ENCODE peak calls at places on chromosomes 4 and X, in nine cellular contexts. T is adrenal gland, G is BE2C, P is lower lobe of right lung, U is left ventricle myocardium inferior, K is mammary epithelial cell, R is IMR-90, O is fibroblast of lung, B is gastrocnemius medialis. H is an unnamed sample.

GRCh38 chrX:54213603-54214002 is 30.5 kb upstream of the FAM120C start:
- DNase-seq in T (no peak), G (no peak), P (no peak), U (no peak), K (no peak), R (no peak), O (no peak), B (no peak), H (no peak)

GRCh38 chr4:145352438-145353145 is 129.1 kb upstream of the SMAD1 start:
- DNase-seq in T (peak), G (no peak), P (no peak), U (no peak), K (no peak), R (no peak), O (no peak), B (peak), H (peak)

GRCh38 chrX:26651755-26652154 is 435.8 kb downstream of the MAGEB5 start:
- DNase-seq in T (no peak), G (peak), P (no peak), U (no peak), K (no peak), R (no peak), O (no peak), B (no peak), H (no peak)

GRCh38 chr4:139694522-139694921 is 28.9 kb downstream of the MGST2 start:
- DNase-seq in T (no peak), G (no peak), P (no peak), U (no peak), K (no peak), R (no peak), O (no peak), B (no peak), H (no peak)

GRCh38 chr4:164405774-164406173 is 348.2 kb upstream of the SMIM31 start:
- DNase-seq in T (no peak), G (no peak), P (no peak), U (no peak), K (no peak), R (no peak), O (no peak), B (no peak), H (no peak)

GRCh38 chr4:143251781-143252180 is 67.1 kb downstream of the USP38 start:
- DNase-seq in T (no peak), G (no peak), P (no peak), U (no peak), K (peak), R (peak), O (peak), B (no peak), H (no peak)

GRCh38 chrX:43096830-43097229 is 318.9 kb upstream of the PPP1R2C start:
- DNase-seq in T (no peak), G (no peak), P (no peak), U (no peak), K (no peak), R (no peak), O (no peak), B (no peak), H (no peak)

GRCh38 chr4:162849922-162850321 is 316.8 kb downstream of the NAF1 start:
- DNase-seq in T (no peak), G (no peak), P (no peak), U (no peak), K (no peak), R (no peak), O (no peak), B (no peak), H (peak)

GRCh38 chr4:165199286-165199685 is 8.1 kb upstream of the KLHL2 start:
- DNase-seq in T (no peak), G (no peak), P (no peak), U (no peak), K (peak), R (no peak), O (no peak), B (no peak), H (no peak)

GRCh38 chr4:4837316-4837715 is 22.1 kb upstream of the MSX1 start:
- DNase-seq in T (no peak), G (no peak), P (no peak), U (no peak), K (peak), R (no peak), O (no peak), B (no peak), H (peak)

GRCh38 chr4:182863501-182863900 is 53.7 kb downstream of the DCTD start:
- DNase-seq in T (no peak), G (no peak), P (no peak), U (no peak), K (no peak), R (no peak), O (no peak), B (no peak), H (no peak)

GRCh38 chr4:48777739-48778138 is 2.3 kb downstream of the FRYL start:
- DNase-seq in T (no peak), G (no peak), P (no peak), U (no peak), K (no peak), R (no peak), O (no peak), B (no peak), H (no peak)
- H3K4me3 ChIP-seq in T (no peak), G (peak), P (peak), U (peak), K (peak), R (no peak), O (peak), B (peak), H (peak)

GRCh38 chr4:150192986-150193385 is 114.7 kb downstream of the DCLK2 start:
- DNase-seq in T (no peak), G (no peak), P (no peak), U (no peak), K (no peak), R (no peak), O (no peak), B (no peak), H (no peak)
- H3K4me3 ChIP-seq in T (no peak), G (no peak), P (no peak), U (no peak), K (no peak), R (no peak), O (no peak), B (no peak), H (no peak)

DNA sequence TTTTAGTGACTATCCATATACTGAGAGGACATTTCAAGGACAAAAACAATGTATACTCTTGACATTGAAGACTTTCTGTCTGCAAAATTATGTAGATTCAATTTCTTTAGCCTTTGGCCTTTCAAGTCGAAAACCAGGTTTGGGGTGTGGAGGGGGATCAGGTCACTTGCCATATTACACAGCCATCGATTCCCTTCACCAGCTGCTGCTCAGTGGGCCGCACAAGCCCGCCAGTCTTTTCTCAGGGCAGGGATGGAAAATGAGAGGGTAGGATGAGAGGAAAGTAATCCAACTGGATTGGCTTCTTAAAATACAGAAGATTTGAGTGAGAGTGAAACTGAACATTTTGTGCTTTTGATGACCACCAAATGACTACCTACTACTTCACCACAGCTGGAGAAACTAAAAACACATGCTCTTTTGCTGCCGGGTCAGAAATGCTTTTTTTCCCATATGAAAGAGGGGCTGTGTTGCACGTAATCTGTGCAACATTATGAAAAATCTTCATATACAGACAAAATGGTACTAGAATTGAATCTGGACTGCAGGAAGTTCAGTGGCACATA is 51.4 kb downstream of the FHL1 start:
- DNase-seq in T (no peak), G (no peak), P (no peak), U (no peak), K (no peak), R (no peak), O (no peak), B (no peak), H (no peak)
- H3K4me3 ChIP-seq in T (no peak), G (no peak), P (no peak), U (peak), K (no peak), R (no peak), O (no peak), B (peak), H (no peak)

GRCh38 chrX:47198026-47198686 is 4.5 kb downstream of the UBA1 start:
- DNase-seq in T (no peak), G (no peak), P (no peak), U (no peak), K (no peak), R (peak), O (no peak), B (no peak), H (no peak)
- H3K4me3 ChIP-seq in T (no peak), G (no peak), P (no peak), U (peak), K (no peak), R (no peak), O (no peak), B (no peak), H (no peak)

GRCh38 chrX:45762699-45763647 is 562.3 kb upstream of the DIPK2B start:
- DNase-seq in T (no peak), G (no peak), P (no peak), U (no peak), K (peak), R (no peak), O (no peak), B (no peak), H (no peak)
- H3K4me3 ChIP-seq in T (no peak), G (no peak), P (no peak), U (no peak), K (peak), R (no peak), O (peak), B (no peak), H (peak)

DNA sequence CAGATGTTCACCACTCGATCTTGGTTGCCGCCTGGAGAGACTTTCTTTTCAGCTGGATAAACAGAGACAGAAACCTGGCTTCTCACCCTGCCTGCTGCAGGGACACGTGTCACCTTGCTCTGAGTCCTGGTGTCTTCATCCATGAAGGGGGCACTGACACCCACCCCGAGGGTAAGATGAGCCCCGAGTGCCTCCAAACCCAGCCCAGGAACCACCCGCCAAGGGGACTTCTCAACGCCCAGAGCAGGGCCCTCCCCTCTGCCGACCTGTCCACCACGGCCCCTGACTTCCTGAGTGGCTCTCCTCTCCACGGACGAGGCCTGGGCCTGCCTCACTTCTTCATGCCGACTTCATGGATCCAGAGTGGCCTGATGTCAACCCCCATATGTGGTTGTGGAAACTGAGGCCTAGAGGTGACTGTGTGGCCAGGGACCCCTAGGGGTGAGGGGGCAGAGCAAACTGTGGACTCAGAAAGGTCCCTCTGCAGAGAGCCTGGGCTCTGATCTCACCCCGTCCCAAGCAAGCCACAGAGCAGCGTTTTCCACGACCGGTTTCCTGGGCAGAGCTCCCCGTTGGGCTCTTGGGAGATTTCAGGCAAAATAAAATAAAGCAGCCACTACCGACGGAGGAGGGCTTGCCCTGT is 5.1 kb downstream of the ADRA2C start:
- DNase-seq in T (no peak), G (no peak), P (no peak), U (no peak), K (no peak), R (no peak), O (no peak), B (no peak), H (no peak)
- H3K4me3 ChIP-seq in T (no peak), G (no peak), P (no peak), U (no peak), K (no peak), R (no peak), O (no peak), B (no peak), H (no peak)

DNA sequence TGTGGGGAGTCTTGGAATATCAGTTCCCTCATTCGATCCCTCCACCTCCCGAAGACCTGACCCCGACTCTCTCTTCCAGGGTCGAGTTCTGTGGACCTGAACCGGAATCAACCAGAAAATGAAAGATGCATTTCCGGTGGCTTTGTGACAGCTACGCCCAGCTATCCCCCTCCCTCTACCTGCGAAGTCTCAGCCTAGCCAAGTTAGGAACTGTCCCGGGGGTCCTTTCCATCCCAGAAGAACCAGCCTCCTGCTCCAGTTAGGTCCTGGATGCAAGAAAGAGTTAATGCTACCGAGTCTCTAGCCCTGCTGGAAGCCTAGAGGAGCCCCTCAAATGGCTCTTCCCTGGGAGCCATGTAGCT is 13.4 kb upstream of the ETDC start:
- DNase-seq in T (no peak), G (no peak), P (no peak), U (no peak), K (no peak), R (no peak), O (no peak), B (no peak), H (no peak)
- H3K4me3 ChIP-seq in T (no peak), G (peak), P (peak), U (peak), K (no peak), R (peak), O (peak), B (no peak), H (no peak)

GRCh38 chrX:10617964-10618342 is 2.4 kb downstream of the MID1 start:
- DNase-seq in T (no peak), G (peak), P (no peak), U (no peak), K (peak), R (peak), O (no peak), B (no peak), H (peak)

GRCh38 chrX:10617186-10617963 is 3.0 kb downstream of the MID1 start:
- DNase-seq in T (no peak), G (no peak), P (no peak), U (no peak), K (no peak), R (no peak), O (no peak), B (no peak), H (no peak)

GRCh38 chrX:10618911-10619310 is 1.5 kb downstream of the MID1 start:
- DNase-seq in T (no peak), G (no peak), P (no peak), U (no peak), K (no peak), R (no peak), O (no peak), B (no peak), H (no peak)

GRCh38 chrX:10620121-10620699 is at the start of gene MID1:
- DNase-seq in T (peak), G (peak), P (peak), U (peak), K (peak), R (peak), O (peak), B (peak), H (peak)

DNA sequence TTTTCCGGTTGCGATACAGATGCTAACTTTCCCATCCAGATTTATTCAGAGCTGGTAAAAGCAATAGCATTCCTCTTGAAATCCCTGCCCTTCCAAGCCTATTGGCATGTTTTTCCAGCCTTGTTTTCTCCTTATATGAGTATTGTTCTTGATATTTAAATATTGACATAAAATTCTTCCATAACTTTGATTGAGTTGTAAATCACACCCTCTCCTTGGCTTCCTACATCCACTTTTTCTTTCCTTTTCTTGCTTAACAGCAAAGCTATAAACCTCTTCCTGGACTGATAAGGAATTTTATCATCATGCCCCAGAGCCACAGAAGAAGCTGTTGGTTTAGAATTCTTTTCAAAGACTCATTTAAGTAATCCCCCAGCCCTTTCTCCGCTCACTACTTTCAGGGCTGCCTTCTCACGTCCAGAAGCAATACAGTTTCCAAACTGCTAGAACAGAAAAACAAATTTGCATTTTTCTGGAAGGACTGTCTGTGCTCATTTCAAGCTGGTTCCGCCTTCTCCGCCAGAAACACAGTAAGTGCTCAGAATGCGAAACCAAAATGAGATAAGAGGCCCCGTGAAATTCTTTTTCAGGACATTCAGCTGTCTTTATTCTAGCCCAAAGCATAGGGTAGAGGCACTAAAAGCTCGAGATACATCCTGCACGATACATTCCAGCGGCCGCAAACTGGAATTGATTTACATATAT is 922 bp downstream of the MID1 start:
- DNase-seq in T (no peak), G (no peak), P (no peak), U (no peak), K (no peak), R (no peak), O (no peak), B (no peak), H (no peak)
- H3K4me3 ChIP-seq in T (no peak), G (peak), P (peak), U (peak), K (peak), R (peak), O (peak), B (peak), H (peak)

DNA sequence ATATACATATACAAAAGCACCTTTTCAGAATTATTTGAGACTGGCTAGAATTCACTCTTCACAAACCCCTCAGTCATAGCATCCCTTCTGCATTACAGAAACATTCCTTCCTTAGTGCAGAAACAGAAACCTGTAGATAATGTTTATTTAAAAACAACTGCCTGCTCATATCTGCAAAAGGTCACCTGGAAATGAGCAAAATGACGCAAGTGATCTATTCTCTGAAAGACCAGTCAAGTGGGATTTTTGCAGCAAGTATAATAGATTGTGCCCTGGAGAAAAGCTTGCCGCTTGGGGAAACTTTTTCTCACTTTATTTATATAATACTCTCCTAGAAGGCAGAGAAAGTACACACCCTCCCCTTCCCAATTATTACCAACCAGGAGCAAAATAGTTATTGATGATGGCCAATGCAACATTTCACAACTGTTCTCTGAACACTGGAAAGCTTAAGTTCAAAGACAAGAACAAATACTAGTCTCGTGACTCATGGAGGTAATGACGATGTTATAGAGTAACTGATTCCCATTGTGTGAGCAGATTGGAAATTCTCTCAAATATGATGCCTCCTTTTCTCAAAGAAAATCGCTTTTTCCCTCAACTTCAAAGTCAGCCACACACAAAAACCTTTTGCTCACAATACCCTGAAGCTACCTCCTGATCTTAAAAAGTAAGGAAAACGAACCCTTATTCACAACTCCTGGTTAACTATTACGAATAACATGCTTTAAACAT is 41.2 kb downstream of the MID1 start:
- DNase-seq in T (no peak), G (no peak), P (no peak), U (no peak), K (peak), R (peak), O (peak), B (no peak), H (no peak)
- H3K4me3 ChIP-seq in T (no peak), G (peak), P (no peak), U (peak), K (peak), R (peak), O (peak), B (no peak), H (no peak)